ENCODE peak calls at places on chromosomes 2 and 18, in seven cellular contexts. J is dorsolateral prefrontal cortex; V is transverse colon; Y is tibial artery; W is AG04450; Q is brain microvascular endothelial cell; T is CD8-positive, alpha-beta memory T cell. X is an unnamed sample. For H3K27me3, the result is how much of the 10 kb centered on the place peaks cover.

GRCh38 chr2:176652300-176653182 is 383.3 kb downstream of the MTX2 start:
- DNase-seq in W (peak), Q (peak), T (no peak), V (no peak), J (no peak), Y (no peak), X (peak)

GRCh38 chr2:205060269-205060668 is 515.0 kb downstream of the PARD3B start:
- DNase-seq in Y (no peak), V (no peak), J (no peak), W (peak), T (no peak), Q (peak), X (no peak)

GRCh38 chr2:198006733-198007132 is 202.3 kb downstream of the PLCL1 start:
- DNase-seq in Q (no peak), V (no peak), T (no peak), Y (no peak), J (no peak), W (no peak), X (no peak)

GRCh38 chr2:121519153-121519552 is 11.5 kb upstream of the RNU4ATAC start:
- DNase-seq in W (no peak), Q (no peak), V (no peak), J (no peak), T (no peak), Y (no peak), X (no peak)

GRCh38 chr2:213232649-213233437 is 51.4 kb upstream of the SPAG16 start:
- DNase-seq in W (no peak), J (no peak), Y (no peak), Q (peak), T (peak), V (no peak), X (peak)

GRCh38 chr2:68909793-68910674 is 38.8 kb upstream of the BMP10 start:
- DNase-seq in Q (peak), J (peak), T (peak), W (peak), Y (peak), V (peak), X (peak)

GRCh38 chr2:224220581-224221255 is 181.2 kb downstream of the FAM124B start:
- DNase-seq in J (no peak), Q (peak), Y (no peak), W (no peak), T (no peak), V (no peak), X (no peak)

GRCh38 chr2:213411582-213412289 is 127.5 kb downstream of the SPAG16 start:
- DNase-seq in J (no peak), W (no peak), Y (no peak), Q (no peak), V (peak), T (no peak), X (no peak)

GRCh38 chr18:29361843-29362242 is 1184.9 kb upstream of the CDH2 start:
- DNase-seq in T (no peak), W (no peak), J (no peak), Q (no peak), V (no peak), Y (no peak), X (no peak)

GRCh38 chr18:44771957-44772917 is 91.5 kb downstream of the SETBP1 start:
- DNase-seq in J (no peak), Q (peak), W (no peak), T (no peak), V (peak), Y (no peak), X (no peak)

GRCh38 chr2:187271825-187272224 is 176.2 kb downstream of the CALCRL start:
- DNase-seq in J (no peak), Q (no peak), V (no peak), Y (no peak), W (no peak), T (no peak), X (no peak)

GRCh38 chr2:173077506-173078177 is 2.0 kb downstream of the MAP3K20 start:
- DNase-seq in Y (no peak), V (no peak), Q (no peak), T (no peak), W (no peak), J (no peak), X (no peak)

GRCh38 chr2:74385396-74385795 is 5.3 kb upstream of the DCTN1 start:
- DNase-seq in W (no peak), T (no peak), V (no peak), Q (no peak), J (peak), Y (no peak), X (peak)

GRCh38 chr2:43389581-43390466 is 163.4 kb upstream of the ZFP36L2 start:
- DNase-seq in T (no peak), W (no peak), V (no peak), Y (no peak), Q (no peak), J (no peak), X (no peak)

GRCh38 chr2:100107911-100108647 is 34.3 kb downstream of the AFF3 start:
- DNase-seq in V (no peak), Q (no peak), T (no peak), J (no peak), Y (no peak), W (no peak), X (no peak)

GRCh38 chr2:196337618-196337953 is 166.2 kb upstream of the STK17B start:
- DNase-seq in V (no peak), W (no peak), T (no peak), J (no peak), Y (no peak), Q (no peak), X (no peak)

GRCh38 chr2:28390857-28391563 is 1.6 kb upstream of the FOSL2 start:
- DNase-seq in W (no peak), V (peak), T (no peak), Y (no peak), Q (peak), J (peak), X (peak)

GRCh38 chr18:22176622-22177495 is 7.5 kb downstream of the GATA6 start:
- DNase-seq in Q (no peak), V (peak), Y (no peak), W (no peak), J (no peak), T (no peak), X (no peak)

GRCh38 chr2:207337234-207338219 is 171.8 kb upstream of the KLF7 start:
- DNase-seq in Q (peak), V (no peak), T (no peak), Y (no peak), J (no peak), W (no peak), X (no peak)

GRCh38 chr18:76721207-76721996 is 101.0 kb upstream of the ZNF236 start:
- DNase-seq in V (no peak), Q (no peak), T (peak), J (no peak), W (no peak), Y (peak), X (no peak)

GRCh38 chr2:26597197-26597596 is 44.0 kb downstream of the CIB4 start:
- DNase-seq in Y (no peak), Q (no peak), W (no peak), T (no peak), V (no peak), J (no peak), X (no peak)
- H3K27me3 ChIP-seq in Y (under half), Q (under half), W (under half), T (under half), V (under half), J (under half), X (under half)

GRCh38 chr2:11677146-11678055 is 7.4 kb upstream of the NTSR2 start:
- DNase-seq in T (no peak), V (no peak), Q (no peak), W (no peak), J (peak), Y (peak), X (no peak)

GRCh38 chr2:11680181-11680900 is 10.3 kb upstream of the NTSR2 start:
- DNase-seq in W (no peak), V (no peak), Y (peak), T (no peak), Q (no peak), J (peak), X (no peak)

GRCh38 chr2:11679491-11680130 is 9.6 kb upstream of the NTSR2 start:
- DNase-seq in J (peak), W (no peak), Q (no peak), Y (peak), T (no peak), V (no peak), X (no peak)

GRCh38 chr2:11678306-11678960 is 8.4 kb upstream of the NTSR2 start:
- DNase-seq in T (no peak), V (no peak), J (peak), Y (peak), W (no peak), Q (no peak), X (no peak)

DNA sequence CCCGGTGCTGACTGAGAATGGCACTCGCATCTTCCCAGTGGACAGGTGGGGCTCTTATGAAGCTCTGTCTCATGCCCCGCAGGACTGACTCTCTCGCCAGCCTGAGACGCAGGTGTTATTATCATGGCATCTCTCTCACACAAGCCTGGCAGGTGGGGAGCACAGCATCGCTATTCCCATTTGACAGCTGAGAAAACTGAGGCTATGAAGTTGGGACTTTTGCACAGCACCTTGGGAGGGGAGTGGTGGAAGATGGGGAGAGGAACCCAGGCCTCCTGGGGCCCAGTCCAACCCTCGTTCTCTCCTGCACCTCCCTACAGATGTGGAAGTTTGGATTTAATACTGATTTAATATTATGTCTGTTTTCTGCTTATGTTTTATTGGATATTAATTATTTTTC is 9.0 kb upstream of the NTSR2 start:
- DNase-seq in V (no peak), J (peak), T (no peak), Y (peak), W (no peak), Q (no peak), X (no peak)
- H3K27me3 ChIP-seq in V (under half), J (under half), T (under half), Y (half or more), W (under half), Q (under half), X (under half)

DNA sequence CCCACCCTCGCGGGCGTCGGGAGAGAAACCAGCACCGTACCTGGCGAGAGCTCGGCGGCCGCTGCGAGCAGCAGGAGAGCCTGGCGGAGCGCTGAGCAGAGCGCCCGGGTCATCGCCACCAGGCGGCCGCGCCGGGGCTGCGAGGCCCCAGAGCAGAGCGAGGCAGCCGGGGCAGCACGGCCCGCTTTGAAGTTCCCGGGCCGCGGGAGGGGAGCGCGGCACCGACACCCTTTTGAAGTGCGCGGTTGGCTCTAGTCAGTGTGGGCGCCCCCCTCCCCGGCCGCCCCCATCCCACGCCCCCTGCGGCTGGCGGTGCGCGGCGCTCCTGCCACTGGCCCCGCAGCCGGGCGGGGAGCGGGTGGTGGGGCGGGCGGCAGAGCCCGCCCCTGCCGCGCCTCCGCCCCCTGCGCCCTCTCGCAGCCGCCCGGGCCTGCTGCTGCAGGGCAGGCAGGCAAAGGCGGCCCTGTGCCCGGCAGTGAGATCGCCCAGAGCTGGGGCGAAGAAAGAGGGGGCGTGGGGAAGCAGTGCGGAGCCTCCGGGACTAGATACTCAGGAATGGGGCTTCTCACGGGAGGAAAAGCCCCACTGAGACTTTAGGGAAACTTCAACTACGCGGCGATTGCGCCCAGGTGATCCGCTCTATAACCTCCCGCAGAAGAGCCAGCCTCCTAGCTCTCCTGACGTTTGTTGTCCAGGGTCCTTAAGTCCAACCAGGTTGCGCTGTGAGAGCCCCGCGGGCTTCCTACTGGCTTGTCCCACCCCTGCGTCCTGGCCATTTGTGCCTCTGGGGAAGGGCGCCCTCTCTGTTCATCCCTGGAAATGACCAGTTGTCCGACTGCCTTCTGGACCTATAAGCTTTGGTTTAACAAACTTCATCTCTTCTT is at the start of gene ACVR1C:
- DNase-seq in Y (peak), W (no peak), V (peak), Q (peak), T (peak), J (peak), X (no peak)
- H3K27me3 ChIP-seq in Y (under half), W (under half), V (under half), Q (under half), T (under half), J (under half), X (under half)

GRCh38 chr2:240032406-240033329 is 2.4 kb upstream of the OR6B2 start:
- DNase-seq in J (no peak), Q (no peak), V (no peak), T (no peak), W (no peak), Y (peak), X (no peak)

GRCh38 chr2:240030379-240031094 is at the start of gene OR6B2:
- DNase-seq in V (no peak), Q (no peak), W (no peak), J (no peak), T (no peak), Y (peak), X (no peak)

DNA sequence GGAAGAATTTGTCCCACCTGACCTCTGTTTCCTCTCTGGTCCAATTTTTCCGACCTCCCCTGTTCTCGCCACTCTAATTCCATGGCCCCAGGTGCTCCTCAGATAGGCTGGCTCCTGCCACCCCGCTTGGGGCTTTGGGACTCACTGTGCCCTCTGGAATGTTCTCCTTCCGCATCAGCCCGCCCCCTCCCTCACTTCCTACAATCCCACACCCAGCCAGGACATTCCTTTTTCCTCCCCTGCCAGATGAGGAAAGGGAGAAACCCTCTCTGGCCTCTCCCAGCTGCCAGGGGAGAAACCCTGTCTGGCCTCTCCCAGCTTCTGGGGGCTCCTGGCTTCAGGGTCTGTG is 3.1 kb upstream of the OR6B2 start:
- DNase-seq in V (no peak), T (no peak), W (no peak), J (no peak), Q (no peak), Y (peak), X (no peak)
- H3K27me3 ChIP-seq in V (under half), T (under half), W (under half), J (under half), Q (under half), Y (under half), X (under half)

GRCh38 chr2:29804671-29805070 is 116.7 kb downstream of the ALK start:
- DNase-seq in Q (no peak), Y (no peak), W (no peak), V (no peak), J (no peak), T (no peak), X (no peak)
- H3K27me3 ChIP-seq in Q (under half), Y (under half), W (under half), V (under half), J (under half), T (under half), X (under half)

GRCh38 chr2:104872866-104873688 is 19.2 kb downstream of the POU3F3 start:
- DNase-seq in V (peak), W (peak), T (no peak), Y (no peak), Q (peak), J (peak), X (peak)

GRCh38 chr2:104874230-104874629 is 20.3 kb downstream of the POU3F3 start:
- DNase-seq in V (no peak), T (no peak), Y (no peak), Q (no peak), J (no peak), W (no peak), X (no peak)

GRCh38 chr2:104873689-104874054 is 19.8 kb downstream of the POU3F3 start:
- DNase-seq in Q (no peak), T (no peak), V (no peak), Y (no peak), W (no peak), J (no peak), X (no peak)

GRCh38 chr2:104878863-104879512 is 25.1 kb downstream of the POU3F3 start:
- DNase-seq in W (no peak), Q (no peak), J (no peak), T (no peak), V (no peak), Y (no peak), X (no peak)

DNA sequence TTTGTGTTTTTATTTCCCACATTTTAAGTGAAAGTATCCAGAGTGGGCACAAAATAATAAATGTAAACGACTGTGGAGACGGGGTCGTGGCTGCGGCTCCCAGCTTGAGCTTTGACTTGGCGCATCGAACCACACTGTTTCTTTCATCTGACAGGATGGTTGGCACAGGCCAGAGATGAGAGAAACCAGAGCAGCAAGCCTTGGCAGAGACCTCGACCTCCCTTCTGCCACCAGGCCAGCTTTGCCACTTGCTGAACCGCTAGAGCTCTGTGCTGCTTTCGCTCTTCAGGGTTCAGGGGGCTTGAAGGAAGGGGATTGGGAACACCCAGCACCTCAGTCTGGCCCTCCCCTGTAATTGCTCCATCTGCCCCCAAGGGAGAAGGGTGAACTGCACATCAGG is 22.7 kb downstream of the POU3F3 start:
- DNase-seq in V (no peak), Y (no peak), W (no peak), Q (no peak), J (peak), T (no peak), X (no peak)
- H3K27me3 ChIP-seq in V (half or more), Y (half or more), W (under half), Q (under half), J (under half), T (under half), X (under half)

GRCh38 chr2:26534098-26534864 is 56.4 kb upstream of the OTOF start:
- DNase-seq in J (peak), W (no peak), Y (peak), V (no peak), Q (no peak), T (no peak), X (no peak)

GRCh38 chr2:26532301-26533250 is 54.7 kb upstream of the OTOF start:
- DNase-seq in W (no peak), Q (no peak), T (no peak), Y (peak), J (no peak), V (peak), X (no peak)

GRCh38 chr2:26534865-26535662 is 57.1 kb upstream of the OTOF start:
- DNase-seq in Y (peak), Q (no peak), W (no peak), T (no peak), J (peak), V (no peak), X (no peak)

GRCh38 chr2:26535663-26536275 is 57.8 kb upstream of the OTOF start:
- DNase-seq in V (no peak), J (peak), W (no peak), T (no peak), Q (no peak), Y (peak), X (no peak)

DNA sequence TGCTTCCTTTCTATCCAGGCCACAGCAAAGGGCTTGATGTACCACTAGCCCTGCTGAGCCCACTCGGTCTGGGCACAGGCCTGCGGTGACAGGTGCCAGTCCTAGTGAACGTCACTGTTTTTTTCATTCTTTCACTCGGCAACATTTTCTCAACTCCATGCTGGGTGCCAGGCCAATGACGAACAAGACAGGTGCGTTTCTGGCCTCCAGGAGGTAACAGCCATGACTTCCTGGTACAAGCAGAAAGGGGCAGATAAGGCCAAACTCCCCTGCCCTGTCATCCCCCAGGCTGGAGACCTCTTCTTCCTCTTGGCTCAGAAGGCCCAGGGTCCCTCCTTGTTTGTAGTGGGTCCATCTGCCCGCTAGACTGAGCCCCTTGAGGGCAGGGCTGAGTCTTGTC is 55.7 kb upstream of the OTOF start:
- DNase-seq in J (peak), Y (peak), T (no peak), W (no peak), V (no peak), Q (no peak), X (no peak)
- H3K27me3 ChIP-seq in J (under half), Y (under half), T (under half), W (under half), V (under half), Q (under half), X (under half)

GRCh38 chr2:705971-706511 is 28.8 kb upstream of the TMEM18 start:
- DNase-seq in Q (no peak), J (no peak), W (no peak), Y (no peak), T (no peak), V (no peak), X (no peak)
- H3K27me3 ChIP-seq in Q (under half), J (under half), W (under half), Y (under half), T (under half), V (under half), X (under half)

GRCh38 chr2:241724259-241724974 is 10.0 kb upstream of the D2HGDH start:
- DNase-seq in T (peak), V (no peak), Q (no peak), W (no peak), J (no peak), Y (no peak), X (no peak)
- H3K27me3 ChIP-seq in T (under half), V (under half), Q (under half), W (under half), J (under half), Y (under half), X (under half)

GRCh38 chr2:3986530-3987258 is 283.3 kb downstream of the DCDC2C start:
- DNase-seq in T (no peak), W (no peak), Q (no peak), J (no peak), Y (no peak), V (no peak), X (no peak)
- H3K27me3 ChIP-seq in T (under half), W (under half), Q (under half), J (under half), Y (under half), V (under half), X (under half)